ENCODE peak calls at places on chromosome 7, in ten cellular contexts. One of them, this sample, is unnamed. For H3K4me1, the result is how much of the 10 kb centered on the place peaks cover.

GRCh38 chr7:101817930-101818698 is 688 bp downstream of the CUX1 start:
- DNase-seq in endodermal cell: no peak
- DNase-seq in right lobe of liver: no peak
- DNase-seq in thyroid gland: no peak
- DNase-seq in mesendoderm: no peak
- DNase-seq in Peyer's patch: no peak
- DNase-seq in upper lobe of left lung: no peak
- DNase-seq in DND-41: no peak
- DNase-seq in HCT116: no peak
- DNase-seq in tibial artery: no peak
- DNase-seq in this sample: no peak

GRCh38 chr7:71235263-71235662 is 103.3 kb downstream of the GALNT17 start:
- DNase-seq in mesendoderm: no peak
- DNase-seq in DND-41: no peak
- DNase-seq in endodermal cell: no peak
- DNase-seq in right lobe of liver: no peak
- DNase-seq in HCT116: no peak
- DNase-seq in Peyer's patch: no peak
- DNase-seq in tibial artery: no peak
- DNase-seq in thyroid gland: no peak
- DNase-seq in upper lobe of left lung: no peak
- DNase-seq in this sample: no peak

GRCh38 chr7:108603922-108604684 is 34.4 kb downstream of the DNAJB9 start:
- DNase-seq in HCT116: no peak
- DNase-seq in tibial artery: no peak
- DNase-seq in upper lobe of left lung: no peak
- DNase-seq in right lobe of liver: no peak
- DNase-seq in thyroid gland: no peak
- DNase-seq in DND-41: no peak
- DNase-seq in Peyer's patch: no peak
- DNase-seq in mesendoderm: peak
- DNase-seq in endodermal cell: no peak
- DNase-seq in this sample: no peak

GRCh38 chr7:91164948-91165845 is 99.0 kb upstream of the FZD1 start:
- DNase-seq in tibial artery: no peak
- DNase-seq in thyroid gland: no peak
- DNase-seq in right lobe of liver: no peak
- DNase-seq in mesendoderm: no peak
- DNase-seq in Peyer's patch: no peak
- DNase-seq in HCT116: no peak
- DNase-seq in DND-41: no peak
- DNase-seq in upper lobe of left lung: no peak
- DNase-seq in endodermal cell: no peak
- DNase-seq in this sample: no peak

GRCh38 chr7:90262438-90262837 is 17.5 kb downstream of the CFAP69 start:
- DNase-seq in mesendoderm: no peak
- DNase-seq in endodermal cell: no peak
- DNase-seq in HCT116: peak
- DNase-seq in upper lobe of left lung: no peak
- DNase-seq in right lobe of liver: no peak
- DNase-seq in tibial artery: no peak
- DNase-seq in Peyer's patch: no peak
- DNase-seq in DND-41: no peak
- DNase-seq in thyroid gland: no peak
- DNase-seq in this sample: no peak

GRCh38 chr7:108442039-108442568 is 14.1 kb downstream of the NRCAM start:
- DNase-seq in upper lobe of left lung: no peak
- DNase-seq in HCT116: peak
- DNase-seq in endodermal cell: no peak
- DNase-seq in mesendoderm: peak
- DNase-seq in DND-41: no peak
- DNase-seq in right lobe of liver: no peak
- DNase-seq in tibial artery: no peak
- DNase-seq in thyroid gland: no peak
- DNase-seq in Peyer's patch: no peak
- DNase-seq in this sample: no peak

GRCh38 chr7:103683348-103683747 is 237.3 kb upstream of the SLC26A5 start:
- DNase-seq in endodermal cell: no peak
- DNase-seq in HCT116: no peak
- DNase-seq in upper lobe of left lung: no peak
- DNase-seq in mesendoderm: no peak
- DNase-seq in Peyer's patch: no peak
- DNase-seq in tibial artery: no peak
- DNase-seq in right lobe of liver: no peak
- DNase-seq in thyroid gland: no peak
- DNase-seq in DND-41: no peak
- DNase-seq in this sample: no peak

GRCh38 chr7:98935811-98936210 is 57.5 kb downstream of the TRRAP start:
- DNase-seq in right lobe of liver: no peak
- DNase-seq in upper lobe of left lung: no peak
- DNase-seq in thyroid gland: no peak
- DNase-seq in mesendoderm: no peak
- DNase-seq in tibial artery: no peak
- DNase-seq in endodermal cell: no peak
- DNase-seq in Peyer's patch: no peak
- DNase-seq in HCT116: no peak
- DNase-seq in DND-41: no peak
- DNase-seq in this sample: no peak

GRCh38 chr7:107506683-107507339 is 37.0 kb downstream of the GPR22 start:
- DNase-seq in upper lobe of left lung: no peak
- DNase-seq in DND-41: no peak
- DNase-seq in Peyer's patch: peak
- DNase-seq in tibial artery: peak
- DNase-seq in HCT116: peak
- DNase-seq in mesendoderm: peak
- DNase-seq in right lobe of liver: peak
- DNase-seq in thyroid gland: no peak
- DNase-seq in endodermal cell: no peak
- DNase-seq in this sample: peak

DNA sequence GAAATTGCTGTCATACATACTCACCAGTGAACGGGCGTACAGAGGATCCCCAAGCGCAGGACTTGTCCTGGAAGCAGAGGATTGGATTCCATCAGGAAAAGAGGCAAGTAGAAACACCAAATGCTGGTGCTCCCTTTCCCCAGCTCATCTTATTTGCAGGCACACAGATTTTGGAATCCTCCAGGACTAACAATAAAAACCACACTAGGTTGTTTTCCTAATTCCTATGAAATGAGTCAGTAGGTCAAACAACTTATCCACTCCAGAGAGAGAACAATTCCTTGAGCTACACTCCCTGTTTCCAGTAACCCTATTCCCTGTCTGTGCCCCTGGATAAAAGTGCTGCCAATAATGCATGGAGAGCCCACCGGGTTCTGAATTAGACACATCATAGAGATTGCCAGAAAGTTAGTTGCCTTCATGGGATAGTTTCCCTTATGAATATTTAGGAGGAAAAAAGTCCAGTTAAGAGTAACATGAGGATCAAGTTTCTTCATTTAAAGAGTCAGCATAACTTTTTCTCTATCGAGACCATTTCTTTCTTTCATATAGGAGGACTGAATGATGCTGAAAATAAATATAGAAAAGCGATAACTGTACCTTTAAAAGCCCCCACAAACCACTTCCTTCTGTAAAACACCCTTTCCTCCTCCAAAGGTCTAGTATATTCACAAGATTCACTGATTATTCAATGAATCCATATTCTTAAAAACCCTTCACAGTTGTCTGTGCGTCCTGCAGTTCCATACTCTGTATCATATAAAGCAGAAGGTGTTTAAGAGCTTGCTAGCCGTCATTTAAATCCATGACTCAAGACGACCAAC is 178.3 kb upstream of the KLF14 start:
- DNase-seq in Peyer's patch: no peak
- DNase-seq in upper lobe of left lung: no peak
- DNase-seq in mesendoderm: peak
- DNase-seq in HCT116: no peak
- DNase-seq in endodermal cell: no peak
- DNase-seq in right lobe of liver: no peak
- DNase-seq in tibial artery: no peak
- DNase-seq in thyroid gland: no peak
- DNase-seq in DND-41: no peak
- DNase-seq in this sample: no peak
- H3K4me1 ChIP-seq in Peyer's patch: half or more
- H3K4me1 ChIP-seq in upper lobe of left lung: half or more
- H3K4me1 ChIP-seq in mesendoderm: under half
- H3K4me1 ChIP-seq in HCT116: half or more
- H3K4me1 ChIP-seq in endodermal cell: under half
- H3K4me1 ChIP-seq in right lobe of liver: under half
- H3K4me1 ChIP-seq in tibial artery: under half
- H3K4me1 ChIP-seq in thyroid gland: half or more
- H3K4me1 ChIP-seq in DND-41: half or more
- H3K4me1 ChIP-seq in this sample: half or more

GRCh38 chr7:38629621-38630020 is 1.6 kb downstream of the AMPH start:
- DNase-seq in upper lobe of left lung: no peak
- DNase-seq in Peyer's patch: no peak
- DNase-seq in thyroid gland: no peak
- DNase-seq in right lobe of liver: no peak
- DNase-seq in HCT116: no peak
- DNase-seq in tibial artery: no peak
- DNase-seq in DND-41: no peak
- DNase-seq in mesendoderm: no peak
- DNase-seq in endodermal cell: no peak
- DNase-seq in this sample: no peak
- H3K4me3 ChIP-seq in upper lobe of left lung: no peak
- H3K4me3 ChIP-seq in Peyer's patch: no peak
- H3K4me3 ChIP-seq in thyroid gland: no peak
- H3K4me3 ChIP-seq in right lobe of liver: no peak
- H3K4me3 ChIP-seq in HCT116: no peak
- H3K4me3 ChIP-seq in tibial artery: no peak
- H3K4me3 ChIP-seq in DND-41: no peak
- H3K4me3 ChIP-seq in mesendoderm: no peak
- H3K4me3 ChIP-seq in endodermal cell: no peak
- H3K4me3 ChIP-seq in this sample: peak

GRCh38 chr7:37927739-37928444 is 7.5 kb downstream of the EPDR1 start:
- DNase-seq in HCT116: no peak
- DNase-seq in thyroid gland: no peak
- DNase-seq in Peyer's patch: no peak
- DNase-seq in endodermal cell: no peak
- DNase-seq in upper lobe of left lung: no peak
- DNase-seq in mesendoderm: no peak
- DNase-seq in DND-41: no peak
- DNase-seq in right lobe of liver: no peak
- DNase-seq in tibial artery: no peak
- DNase-seq in this sample: no peak

GRCh38 chr7:37932993-37933392 is 12.6 kb downstream of the EPDR1 start:
- DNase-seq in Peyer's patch: no peak
- DNase-seq in tibial artery: no peak
- DNase-seq in HCT116: no peak
- DNase-seq in upper lobe of left lung: no peak
- DNase-seq in DND-41: no peak
- DNase-seq in endodermal cell: no peak
- DNase-seq in thyroid gland: no peak
- DNase-seq in mesendoderm: no peak
- DNase-seq in right lobe of liver: no peak
- DNase-seq in this sample: no peak

GRCh38 chr7:37928878-37929277 is 8.4 kb downstream of the EPDR1 start:
- DNase-seq in HCT116: no peak
- DNase-seq in Peyer's patch: no peak
- DNase-seq in DND-41: no peak
- DNase-seq in mesendoderm: no peak
- DNase-seq in upper lobe of left lung: no peak
- DNase-seq in thyroid gland: no peak
- DNase-seq in right lobe of liver: no peak
- DNase-seq in endodermal cell: no peak
- DNase-seq in tibial artery: no peak
- DNase-seq in this sample: no peak

GRCh38 chr7:37925620-37926019 is 5.2 kb downstream of the EPDR1 start:
- DNase-seq in endodermal cell: no peak
- DNase-seq in right lobe of liver: no peak
- DNase-seq in DND-41: no peak
- DNase-seq in tibial artery: no peak
- DNase-seq in Peyer's patch: no peak
- DNase-seq in upper lobe of left lung: no peak
- DNase-seq in HCT116: no peak
- DNase-seq in thyroid gland: no peak
- DNase-seq in mesendoderm: no peak
- DNase-seq in this sample: no peak

DNA sequence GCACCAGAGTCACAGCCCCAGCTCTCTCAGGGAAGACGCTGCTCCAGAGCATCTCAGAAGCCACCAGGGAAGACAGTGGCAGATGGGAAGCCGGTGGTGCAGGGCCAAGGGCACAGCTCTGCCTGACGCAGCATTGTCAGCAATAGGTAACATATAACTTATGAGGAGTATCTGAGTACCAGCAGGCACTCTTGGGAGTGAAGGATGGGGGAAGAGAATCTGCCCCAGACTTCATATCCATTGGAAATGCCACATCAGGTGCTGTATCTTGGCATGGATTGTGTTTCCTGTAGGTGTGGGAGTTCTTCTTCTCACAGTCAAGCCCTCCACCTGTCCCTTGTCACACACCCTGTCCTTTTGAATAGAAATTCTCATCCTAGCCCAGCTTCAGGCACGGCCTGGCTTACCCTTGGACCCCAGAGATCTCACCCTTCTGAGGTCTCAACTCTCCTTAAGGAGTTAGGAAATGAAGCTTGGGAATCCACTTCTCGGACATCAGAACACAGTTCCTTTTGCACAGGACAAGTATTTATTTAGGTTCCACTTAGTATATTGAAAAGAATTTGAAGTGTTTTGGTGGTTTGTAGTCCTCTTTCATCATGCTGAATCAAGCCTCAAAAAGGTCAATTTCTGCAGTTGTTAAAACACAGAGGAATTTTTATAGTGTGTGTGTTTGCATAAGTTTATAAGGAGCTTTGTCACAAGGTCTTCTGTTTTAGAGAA is 9.9 kb downstream of the EPDR1 start:
- DNase-seq in endodermal cell: no peak
- DNase-seq in right lobe of liver: no peak
- DNase-seq in HCT116: no peak
- DNase-seq in thyroid gland: peak
- DNase-seq in DND-41: no peak
- DNase-seq in tibial artery: no peak
- DNase-seq in Peyer's patch: no peak
- DNase-seq in mesendoderm: no peak
- DNase-seq in upper lobe of left lung: peak
- DNase-seq in this sample: no peak
- H3K27ac ChIP-seq in endodermal cell: no peak
- H3K27ac ChIP-seq in right lobe of liver: no peak
- H3K27ac ChIP-seq in HCT116: no peak
- H3K27ac ChIP-seq in thyroid gland: peak
- H3K27ac ChIP-seq in DND-41: no peak
- H3K27ac ChIP-seq in tibial artery: no peak
- H3K27ac ChIP-seq in Peyer's patch: no peak
- H3K27ac ChIP-seq in mesendoderm: no peak
- H3K27ac ChIP-seq in upper lobe of left lung: peak
- H3K27ac ChIP-seq in this sample: no peak

DNA sequence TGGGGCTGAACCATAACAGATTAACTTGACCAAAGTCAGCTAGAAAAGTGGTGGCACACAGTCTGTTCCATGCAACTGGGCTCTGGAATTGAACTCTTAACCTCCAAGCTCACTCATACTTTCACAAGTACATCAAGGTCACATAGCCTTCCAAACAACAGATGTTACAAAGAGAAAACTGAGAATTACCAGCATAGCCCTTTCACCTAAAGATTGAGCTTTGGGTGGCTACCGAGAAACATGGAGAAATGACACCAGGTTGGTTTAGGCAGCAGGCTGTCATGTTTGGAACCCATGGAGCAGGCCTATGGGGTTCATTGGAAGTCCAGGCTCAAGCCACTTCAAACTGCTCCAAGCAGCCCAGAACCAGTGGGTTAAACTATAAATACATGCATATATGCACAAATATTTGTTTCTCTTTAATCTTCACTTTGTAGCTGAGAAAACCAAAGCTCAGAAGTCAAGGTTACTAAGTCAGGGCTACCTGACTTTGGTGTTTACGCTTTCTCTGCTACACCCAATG is 59.1 kb downstream of the MALSU1 start:
- DNase-seq in upper lobe of left lung: no peak
- DNase-seq in right lobe of liver: no peak
- DNase-seq in HCT116: no peak
- DNase-seq in DND-41: no peak
- DNase-seq in tibial artery: no peak
- DNase-seq in Peyer's patch: no peak
- DNase-seq in thyroid gland: no peak
- DNase-seq in endodermal cell: no peak
- DNase-seq in mesendoderm: no peak
- DNase-seq in this sample: no peak
- H3K4me1 ChIP-seq in upper lobe of left lung: under half
- H3K4me1 ChIP-seq in right lobe of liver: under half
- H3K4me1 ChIP-seq in HCT116: half or more
- H3K4me1 ChIP-seq in DND-41: under half
- H3K4me1 ChIP-seq in tibial artery: under half
- H3K4me1 ChIP-seq in Peyer's patch: under half
- H3K4me1 ChIP-seq in thyroid gland: under half
- H3K4me1 ChIP-seq in endodermal cell: under half
- H3K4me1 ChIP-seq in mesendoderm: under half
- H3K4me1 ChIP-seq in this sample: under half